ENCODE peak calls at places on chromosome 9, in six cellular contexts. P, E, T, F, U and D are unnamed samples.
A peak's percentile ranks its signal among the peaks of the same experiment; 100 is the strongest.

GRCh38 chr9:132309056-132309455 is 45.7 kb downstream of the SETX start:
- DNase-seq in F (no peak), U (no peak), P (no peak), E (no peak), T (no peak), D (no peak)

GRCh38 chr9:103304797-103305196 is 309.7 kb downstream of the CYLC2 start:
- DNase-seq in T (no peak), P (no peak), U (no peak), E (no peak), F (no peak), D (no peak)

GRCh38 chr9:24881361-24881760 is 335.7 kb upstream of the IZUMO3 start:
- DNase-seq in P (no peak), U (no peak), E (no peak), T (no peak), F (no peak), D (no peak)

GRCh38 chr9:114143214-114143613 is 12.1 kb upstream of the COL27A1 start:
- DNase-seq in E (no peak), P (no peak), U (no peak), F (no peak), T (no peak), D (no peak)

GRCh38 chr9:4315582-4316215 is 15.8 kb upstream of the GLIS3 start:
- DNase-seq in P (peak; percentile 94), U (peak; percentile 83), T (peak; percentile 60), F (peak; percentile 64), E (peak; percentile 72), D (peak; percentile 70)

GRCh38 chr9:134361426-134361825 is 35.2 kb downstream of the RXRA start:
- DNase-seq in T (no peak), U (no peak), E (no peak), P (no peak), F (no peak), D (no peak)

GRCh38 chr9:94083384-94083783 is 880 bp upstream of the PTPDC1 start:
- DNase-seq in F (no peak), E (no peak), P (no peak), U (no peak), T (no peak), D (no peak)

GRCh38 chr9:96009690-96010477 is 134.4 kb downstream of the ERCC6L2 start:
- DNase-seq in U (peak; percentile 21), E (peak; percentile 62), T (no peak), F (no peak), P (no peak), D (no peak)

GRCh38 chr9:108445431-108446018 is 410.3 kb downstream of the ACTL7B start:
- DNase-seq in T (no peak), E (no peak), F (no peak), U (no peak), P (no peak), D (no peak)

GRCh38 chr9:61668846-61669245 is 479.0 kb downstream of the SPATA31A7 start:
- DNase-seq in T (no peak), E (no peak), P (peak; percentile 50), U (no peak), F (no peak), D (no peak)

GRCh38 chr9:80556631-80557030 is 984.9 kb downstream of the TLE4 start:
- DNase-seq in P (no peak), T (no peak), U (no peak), F (no peak), E (no peak), D (no peak)

GRCh38 chr9:85290019-85290418 is 451.7 kb downstream of the AGTPBP1 start:
- DNase-seq in F (no peak), U (no peak), T (no peak), E (no peak), P (no peak), D (no peak)

GRCh38 chr9:87525546-87526303 is 28.1 kb downstream of the DAPK1 start:
- DNase-seq in P (no peak), E (no peak), U (no peak), F (no peak), T (no peak), D (no peak)

GRCh38 chr9:734831-735511 is 106.5 kb upstream of the DMRT1 start:
- DNase-seq in U (no peak), E (no peak), P (peak; percentile 81), T (peak; percentile 47), F (no peak), D (no peak)

GRCh38 chr9:17134396-17134842 is 421 bp upstream of the CNTLN start:
- DNase-seq in P (no peak), E (no peak), F (no peak), T (no peak), U (no peak), D (no peak)

GRCh38 chr9:121670447-121670846 is 19.0 kb downstream of the DAB2IP start:
- DNase-seq in P (no peak), E (no peak), F (peak; percentile 79), T (no peak), U (no peak), D (no peak)

GRCh38 chr9:134320916-134321570 is 5.2 kb upstream of the RXRA start:
- DNase-seq in U (no peak), T (peak; percentile 11), F (peak; percentile 11), E (peak; percentile 48), P (peak; percentile 55), D (peak; percentile 31)

GRCh38 chr9:4489919-4490704 is at the start of gene SLC1A1:
- DNase-seq in U (peak; percentile 76), T (peak; percentile 62), F (peak; percentile 76), P (peak; percentile 88), E (peak; percentile 86), D (peak; percentile 74)

GRCh38 chr9:126609191-126609590 is 4.5 kb upstream of the LMX1B start:
- DNase-seq in F (no peak), U (no peak), T (no peak), P (no peak), E (no peak), D (no peak)

GRCh38 chr9:138102246-138103051 is 224.9 kb downstream of the CACNA1B start:
- DNase-seq in E (no peak), F (no peak), U (no peak), T (no peak), P (peak; percentile 62), D (peak; percentile 51)

GRCh38 chr9:109206670-109207069 is 39.6 kb upstream of the FRRS1L start:
- DNase-seq in U (no peak), T (no peak), P (no peak), F (no peak), E (no peak), D (no peak)

GRCh38 chr9:136795027-136795402 is 1.1 kb upstream of the CCDC183 start:
- DNase-seq in E (no peak), P (peak; percentile 22), U (no peak), F (no peak), T (no peak), D (peak; percentile 13)

GRCh38 chr9:136799079-136799853 is 3.1 kb downstream of the CCDC183 start:
- DNase-seq in P (peak; percentile 71), F (peak; percentile 84), E (peak; percentile 75), U (peak; percentile 83), T (no peak), D (peak; percentile 60)

GRCh38 chr9:136794281-136795026 is 1.7 kb upstream of the CCDC183 start:
- DNase-seq in F (no peak), P (peak; percentile 59), E (no peak), T (no peak), U (no peak), D (no peak)

GRCh38 chr9:136798708-136799078 is 2.6 kb downstream of the CCDC183 start:
- DNase-seq in T (no peak), P (peak; percentile 57), U (no peak), E (no peak), F (no peak), D (no peak)

DNA sequence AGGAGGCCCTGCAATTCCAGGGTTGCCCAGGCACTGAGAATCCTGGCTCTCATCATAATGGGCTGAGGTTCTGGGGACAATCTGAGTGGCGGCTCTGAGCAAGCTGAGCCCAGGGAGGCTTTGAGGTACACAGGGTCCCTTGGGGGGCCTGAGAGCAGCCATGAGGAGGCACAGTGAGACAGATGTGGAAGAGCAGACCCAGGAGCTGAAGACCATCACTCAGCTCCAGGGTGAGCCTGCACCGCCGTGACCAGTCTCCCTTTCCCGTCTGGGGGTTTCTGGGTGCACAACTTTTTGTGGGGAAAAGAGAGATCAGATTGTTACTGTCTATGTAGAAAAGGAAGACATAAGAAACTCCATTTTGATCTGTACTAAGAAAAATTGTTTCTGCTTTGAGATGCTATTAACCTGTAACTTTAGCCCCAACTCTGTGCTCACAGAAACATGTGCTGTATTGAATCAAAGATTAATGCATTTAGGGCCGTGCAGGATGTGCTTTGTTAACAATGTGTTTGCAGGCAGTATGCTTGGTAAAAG is at the start of gene CCDC183:
- DNase-seq in P (peak; percentile 37), E (no peak), T (no peak), U (no peak), F (no peak), D (no peak)
- H3K27ac ChIP-seq in P (no peak within 1 kb of the TSS), E (no peak within 1 kb of the TSS), T (peak within 1 kb of the TSS; percentile 42), U (no peak within 1 kb of the TSS), F (peak within 1 kb of the TSS; percentile 50), D (no peak within 1 kb of the TSS)

GRCh38 chr9:27436234-27436633 is 87.9 kb upstream of the IFNK start:
- DNase-seq in T (no peak), E (no peak), P (no peak), U (no peak), F (peak; percentile 81), D (no peak)

GRCh38 chr9:27432308-27432707 is 91.8 kb upstream of the IFNK start:
- DNase-seq in E (no peak), T (no peak), P (no peak), U (no peak), F (no peak), D (no peak)

GRCh38 chr9:27430754-27431540 is 93.1 kb upstream of the IFNK start:
- DNase-seq in P (no peak), T (no peak), E (no peak), U (no peak), F (no peak), D (no peak)

GRCh38 chr9:27431573-27431972 is 92.5 kb upstream of the IFNK start:
- DNase-seq in P (no peak), T (no peak), U (no peak), F (no peak), E (no peak), D (no peak)

GRCh38 chr9:27433599-27434325 is 90.3 kb upstream of the IFNK start:
- DNase-seq in F (no peak), T (no peak), U (no peak), P (no peak), E (no peak), D (no peak)
- H3K4me1 ChIP-seq in F (peaks cover 35% of the 10 kb centered on the region), T (no peaks in the 10 kb centered on the region), U (peaks cover 25% of the 10 kb centered on the region), P (peaks cover 6% of the 10 kb centered on the region), E (peaks cover 7% of the 10 kb centered on the region), D (no peaks in the 10 kb centered on the region)

GRCh38 chr9:20398511-20399338 is 223.6 kb downstream of the MLLT3 start:
- DNase-seq in U (no peak), F (no peak), T (no peak), E (no peak), P (no peak), D (no peak)

GRCh38 chr9:20394928-20395327 is 227.4 kb downstream of the MLLT3 start:
- DNase-seq in E (no peak), F (no peak), T (no peak), P (no peak), U (no peak), D (no peak)

GRCh38 chr9:20396509-20396908 is 225.8 kb downstream of the MLLT3 start:
- DNase-seq in T (no peak), P (no peak), E (no peak), F (no peak), U (no peak), D (no peak)

GRCh38 chr9:20395671-20396070 is 226.6 kb downstream of the MLLT3 start:
- DNase-seq in U (no peak), E (no peak), F (no peak), P (no peak), T (no peak), D (no peak)

GRCh38 chr9:20397348-20397747 is 225.0 kb downstream of the MLLT3 start:
- DNase-seq in P (no peak), F (no peak), E (no peak), T (no peak), U (no peak), D (no peak)
- H3K4me3 ChIP-seq in P (no peak overlapping the region), F (no peak overlapping the region), E (no peak overlapping the region), T (no peak overlapping the region), U (no peak overlapping the region), D (no peak overlapping the region)

GRCh38 chr9:136849960-136850865 is 1.0 kb downstream of the PHPT1 start:
- DNase-seq in F (peak; percentile 36), T (no peak), U (no peak), E (peak; percentile 44), P (no peak), D (peak; percentile 74)
- H3K27ac ChIP-seq in F (peak overlapping the region; percentile 91), T (peak overlapping the region; percentile 86), U (peak overlapping the region; percentile 95), E (peak overlapping the region; percentile 42), P (no peak overlapping the region), D (peak overlapping the region; percentile 76)